ENCODE peak calls at places on chromosomes 4 and X, in eight cellular contexts. One of them, this sample, is unnamed.
A peak's percentile ranks its signal among the peaks of the same experiment; 100 is the strongest.

GRCh38 chr4:10074767-10075105 is 41.9 kb downstream of the WDR1 start:
- DNase-seq in tibial nerve: no peak
- DNase-seq in fibroblast of mammary gland: peak; percentile 68
- DNase-seq in astrocyte of the spinal cord: peak; percentile 66
- DNase-seq in HFF-Myc: peak; percentile 24
- DNase-seq in HCT116: no peak
- DNase-seq in glutamatergic neuron: no peak
- DNase-seq in left ventricle myocardium inferior: peak; percentile 13
- DNase-seq in this sample: no peak

GRCh38 chr4:65139998-65140397 is 530.3 kb downstream of the EPHA5 start:
- DNase-seq in tibial nerve: no peak
- DNase-seq in fibroblast of mammary gland: no peak
- DNase-seq in astrocyte of the spinal cord: peak; percentile 0
- DNase-seq in HFF-Myc: no peak
- DNase-seq in HCT116: no peak
- DNase-seq in glutamatergic neuron: no peak
- DNase-seq in left ventricle myocardium inferior: no peak
- DNase-seq in this sample: no peak

GRCh38 chr4:108851346-108851745 is 88.5 kb upstream of the ETNPPL start:
- DNase-seq in tibial nerve: no peak
- DNase-seq in fibroblast of mammary gland: peak; percentile 76
- DNase-seq in astrocyte of the spinal cord: no peak
- DNase-seq in HFF-Myc: no peak
- DNase-seq in HCT116: no peak
- DNase-seq in glutamatergic neuron: no peak
- DNase-seq in left ventricle myocardium inferior: no peak
- DNase-seq in this sample: no peak

GRCh38 chr4:99013884-99014523 is 18.5 kb downstream of the METAP1 start:
- DNase-seq in tibial nerve: no peak
- DNase-seq in fibroblast of mammary gland: no peak
- DNase-seq in astrocyte of the spinal cord: no peak
- DNase-seq in HFF-Myc: no peak
- DNase-seq in HCT116: no peak
- DNase-seq in glutamatergic neuron: no peak
- DNase-seq in left ventricle myocardium inferior: no peak
- DNase-seq in this sample: no peak

GRCh38 chr4:169826634-169827187 is 69.0 kb upstream of the HPF1 start:
- DNase-seq in tibial nerve: no peak
- DNase-seq in fibroblast of mammary gland: no peak
- DNase-seq in astrocyte of the spinal cord: no peak
- DNase-seq in HFF-Myc: no peak
- DNase-seq in HCT116: no peak
- DNase-seq in glutamatergic neuron: no peak
- DNase-seq in left ventricle myocardium inferior: no peak
- DNase-seq in this sample: no peak

GRCh38 chr4:88441696-88442095 is 15.2 kb upstream of the HERC5 start:
- DNase-seq in tibial nerve: no peak
- DNase-seq in fibroblast of mammary gland: no peak
- DNase-seq in astrocyte of the spinal cord: no peak
- DNase-seq in HFF-Myc: no peak
- DNase-seq in HCT116: no peak
- DNase-seq in glutamatergic neuron: no peak
- DNase-seq in left ventricle myocardium inferior: no peak
- DNase-seq in this sample: no peak

GRCh38 chr4:170102426-170102825 is 12.7 kb upstream of the AADAT start:
- DNase-seq in tibial nerve: no peak
- DNase-seq in fibroblast of mammary gland: no peak
- DNase-seq in astrocyte of the spinal cord: no peak
- DNase-seq in HFF-Myc: no peak
- DNase-seq in HCT116: no peak
- DNase-seq in glutamatergic neuron: no peak
- DNase-seq in left ventricle myocardium inferior: no peak
- DNase-seq in this sample: no peak

GRCh38 chrX:153805436-153805835 is 11.0 kb downstream of the SSR4 start:
- DNase-seq in tibial nerve: no peak
- DNase-seq in fibroblast of mammary gland: no peak
- DNase-seq in astrocyte of the spinal cord: no peak
- DNase-seq in HFF-Myc: no peak
- DNase-seq in HCT116: no peak
- DNase-seq in glutamatergic neuron: no peak
- DNase-seq in left ventricle myocardium inferior: no peak
- DNase-seq in this sample: no peak

GRCh38 chr4:62881901-62882300 is 1527.3 kb downstream of the TECRL start:
- DNase-seq in tibial nerve: no peak
- DNase-seq in fibroblast of mammary gland: no peak
- DNase-seq in astrocyte of the spinal cord: peak; percentile 8
- DNase-seq in HFF-Myc: no peak
- DNase-seq in HCT116: no peak
- DNase-seq in glutamatergic neuron: no peak
- DNase-seq in left ventricle myocardium inferior: no peak
- DNase-seq in this sample: no peak

GRCh38 chr4:10157478-10158354 is 41.1 kb upstream of the WDR1 start:
- DNase-seq in tibial nerve: peak; percentile 17
- DNase-seq in fibroblast of mammary gland: peak; percentile 78
- DNase-seq in astrocyte of the spinal cord: peak; percentile 68
- DNase-seq in HFF-Myc: peak; percentile 49
- DNase-seq in HCT116: peak; percentile 73
- DNase-seq in glutamatergic neuron: peak; percentile 51
- DNase-seq in left ventricle myocardium inferior: peak; percentile 33
- DNase-seq in this sample: no peak

GRCh38 chr4:124899997-124900396 is 187.5 kb upstream of the ANKRD50 start:
- DNase-seq in tibial nerve: no peak
- DNase-seq in fibroblast of mammary gland: no peak
- DNase-seq in astrocyte of the spinal cord: no peak
- DNase-seq in HFF-Myc: no peak
- DNase-seq in HCT116: no peak
- DNase-seq in glutamatergic neuron: no peak
- DNase-seq in left ventricle myocardium inferior: no peak
- DNase-seq in this sample: no peak

GRCh38 chr4:104616401-104616820 is 121.7 kb upstream of the CXXC4 start:
- DNase-seq in tibial nerve: no peak
- DNase-seq in fibroblast of mammary gland: no peak
- DNase-seq in astrocyte of the spinal cord: peak; percentile 5
- DNase-seq in HFF-Myc: no peak
- DNase-seq in HCT116: no peak
- DNase-seq in glutamatergic neuron: no peak
- DNase-seq in left ventricle myocardium inferior: peak; percentile 64
- DNase-seq in this sample: no peak

GRCh38 chr4:112287258-112287873 is 1.7 kb upstream of the TIFA start:
- DNase-seq in tibial nerve: no peak
- DNase-seq in fibroblast of mammary gland: no peak
- DNase-seq in astrocyte of the spinal cord: no peak
- DNase-seq in HFF-Myc: no peak
- DNase-seq in HCT116: no peak
- DNase-seq in glutamatergic neuron: no peak
- DNase-seq in left ventricle myocardium inferior: no peak
- DNase-seq in this sample: no peak

GRCh38 chr4:8278421-8279287 is 9.1 kb downstream of the HTRA3 start:
- DNase-seq in tibial nerve: no peak
- DNase-seq in fibroblast of mammary gland: peak; percentile 86
- DNase-seq in astrocyte of the spinal cord: peak; percentile 83
- DNase-seq in HFF-Myc: no peak
- DNase-seq in HCT116: no peak
- DNase-seq in glutamatergic neuron: peak; percentile 50
- DNase-seq in left ventricle myocardium inferior: peak; percentile 38
- DNase-seq in this sample: no peak

GRCh38 chrX:10759400-10759799 is 139.0 kb upstream of the MID1 start:
- DNase-seq in tibial nerve: no peak
- DNase-seq in fibroblast of mammary gland: no peak
- DNase-seq in astrocyte of the spinal cord: no peak
- DNase-seq in HFF-Myc: no peak
- DNase-seq in HCT116: no peak
- DNase-seq in glutamatergic neuron: no peak
- DNase-seq in left ventricle myocardium inferior: no peak
- DNase-seq in this sample: no peak

GRCh38 chr4:26191353-26191752 is 129.5 kb upstream of the RBPJ start:
- DNase-seq in tibial nerve: no peak
- DNase-seq in fibroblast of mammary gland: peak; percentile 69
- DNase-seq in astrocyte of the spinal cord: peak; percentile 45
- DNase-seq in HFF-Myc: no peak
- DNase-seq in HCT116: no peak
- DNase-seq in glutamatergic neuron: no peak
- DNase-seq in left ventricle myocardium inferior: no peak
- DNase-seq in this sample: no peak

GRCh38 chrX:22097295-22097694 is 65.2 kb downstream of the PHEX start:
- DNase-seq in tibial nerve: no peak
- DNase-seq in fibroblast of mammary gland: peak; percentile 96
- DNase-seq in astrocyte of the spinal cord: peak; percentile 82
- DNase-seq in HFF-Myc: peak; percentile 61
- DNase-seq in HCT116: no peak
- DNase-seq in glutamatergic neuron: no peak
- DNase-seq in left ventricle myocardium inferior: no peak
- DNase-seq in this sample: no peak

GRCh38 chrX:101417981-101418841 is 10.2 kb downstream of the HNRNPH2 start:
- DNase-seq in tibial nerve: peak; percentile 23
- DNase-seq in fibroblast of mammary gland: no peak
- DNase-seq in astrocyte of the spinal cord: peak; percentile 49
- DNase-seq in HFF-Myc: no peak
- DNase-seq in HCT116: no peak
- DNase-seq in glutamatergic neuron: peak; percentile 77
- DNase-seq in left ventricle myocardium inferior: peak; percentile 72
- DNase-seq in this sample: no peak
- TF ChIP-seq CTCF in tibial nerve: no peak
- TF ChIP-seq CTCF in fibroblast of mammary gland: no peak
- TF ChIP-seq CTCF in astrocyte of the spinal cord: no peak
- TF ChIP-seq CTCF in HFF-Myc: no peak
- TF ChIP-seq CTCF in HCT116: no peak
- TF ChIP-seq CTCF in glutamatergic neuron: no peak
- TF ChIP-seq CTCF in left ventricle myocardium inferior: no peak
- TF ChIP-seq CTCF in this sample: no peak

DNA sequence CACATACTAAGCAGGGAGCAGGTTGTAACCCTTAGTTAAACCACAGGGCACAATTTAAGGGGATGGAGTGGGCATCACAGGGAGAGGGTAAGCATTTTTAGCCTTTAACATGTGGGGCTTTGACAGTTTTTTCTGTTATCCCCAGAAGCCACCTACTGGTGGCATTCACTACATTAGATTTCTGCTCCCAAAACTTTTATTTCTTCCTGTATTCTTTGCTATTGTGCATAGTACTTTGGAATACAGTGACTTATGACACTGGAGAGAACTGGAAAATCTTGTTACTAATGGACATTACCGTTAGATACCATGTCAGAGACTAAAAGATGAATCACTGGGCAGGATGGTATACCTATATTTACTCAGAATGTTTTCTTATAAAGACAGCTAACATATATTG is 7.3 kb downstream of the TRIM75 start:
- DNase-seq in tibial nerve: no peak
- DNase-seq in fibroblast of mammary gland: peak; percentile 2
- DNase-seq in astrocyte of the spinal cord: no peak
- DNase-seq in HFF-Myc: no peak
- DNase-seq in HCT116: no peak
- DNase-seq in glutamatergic neuron: no peak
- DNase-seq in left ventricle myocardium inferior: no peak
- DNase-seq in this sample: no peak
- TF ChIP-seq CTCF in tibial nerve: no peak
- TF ChIP-seq CTCF in fibroblast of mammary gland: peak; percentile 20
- TF ChIP-seq CTCF in astrocyte of the spinal cord: peak; percentile 22
- TF ChIP-seq CTCF in HFF-Myc: peak; percentile 19
- TF ChIP-seq CTCF in HCT116: no peak
- TF ChIP-seq CTCF in glutamatergic neuron: peak; percentile 41
- TF ChIP-seq CTCF in left ventricle myocardium inferior: peak; percentile 25
- TF ChIP-seq CTCF in this sample: no peak

DNA sequence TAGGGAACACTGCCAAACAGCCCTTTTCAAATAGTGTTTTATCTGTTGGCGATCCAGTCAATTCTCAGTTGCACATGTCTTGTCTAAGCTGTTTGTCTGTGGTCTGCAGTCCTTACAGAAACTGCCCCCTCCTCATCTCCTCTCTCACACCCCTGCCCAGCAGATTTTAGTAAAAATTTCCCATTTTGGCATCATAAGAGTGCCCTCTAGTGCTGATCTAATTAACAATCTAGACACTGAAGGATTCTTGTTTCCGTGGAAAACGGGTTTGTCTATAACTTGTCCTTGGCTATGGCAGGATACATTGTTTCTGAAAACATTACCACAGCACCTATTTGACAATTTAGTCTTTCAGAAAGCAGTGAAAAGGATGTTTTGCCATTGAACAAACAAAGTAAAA is 227.2 kb upstream of the MBNL3 start:
- DNase-seq in tibial nerve: no peak
- DNase-seq in fibroblast of mammary gland: no peak
- DNase-seq in astrocyte of the spinal cord: peak; percentile 3
- DNase-seq in HFF-Myc: no peak
- DNase-seq in HCT116: no peak
- DNase-seq in glutamatergic neuron: no peak
- DNase-seq in left ventricle myocardium inferior: no peak
- DNase-seq in this sample: no peak
- TF ChIP-seq CTCF in tibial nerve: no peak
- TF ChIP-seq CTCF in fibroblast of mammary gland: peak; percentile 34
- TF ChIP-seq CTCF in astrocyte of the spinal cord: peak; percentile 15
- TF ChIP-seq CTCF in HFF-Myc: no peak
- TF ChIP-seq CTCF in HCT116: no peak
- TF ChIP-seq CTCF in glutamatergic neuron: no peak
- TF ChIP-seq CTCF in left ventricle myocardium inferior: no peak
- TF ChIP-seq CTCF in this sample: no peak

GRCh38 chrX:38008658-38009057 is 2.3 kb downstream of the SYTL5 start:
- DNase-seq in tibial nerve: no peak
- DNase-seq in fibroblast of mammary gland: no peak
- DNase-seq in astrocyte of the spinal cord: no peak
- DNase-seq in HFF-Myc: no peak
- DNase-seq in HCT116: no peak
- DNase-seq in glutamatergic neuron: no peak
- DNase-seq in left ventricle myocardium inferior: no peak
- DNase-seq in this sample: no peak
- TF ChIP-seq CTCF in tibial nerve: no peak
- TF ChIP-seq CTCF in fibroblast of mammary gland: no peak
- TF ChIP-seq CTCF in astrocyte of the spinal cord: no peak
- TF ChIP-seq CTCF in HFF-Myc: no peak
- TF ChIP-seq CTCF in HCT116: no peak
- TF ChIP-seq CTCF in glutamatergic neuron: no peak
- TF ChIP-seq CTCF in left ventricle myocardium inferior: no peak
- TF ChIP-seq CTCF in this sample: no peak

This sample was measured in omental fat pad.